ENCODE peak calls at places on chromosomes 5 and 9, in ten cellular contexts. H is transverse colon; S is CD8-positive, alpha-beta T cell; R is SJSA1; U is fibroblast of lung; K is AG04450; M is effector memory CD4-positive, alpha-beta T cell; B is A549; N is mammary epithelial cell; O is HCT116. E is an unnamed sample.

GRCh38 chr9:21381752-21382339 is 3.4 kb downstream of the IFNA2 start:
- DNase-seq in H (no peak), S (no peak), R (no peak), U (no peak), K (no peak), M (no peak), B (peak; percentile 46), N (no peak), O (no peak), E (no peak)

GRCh38 chr9:127763918-127764384 is 14.5 kb downstream of the SH2D3C start:
- DNase-seq in H (peak; percentile 66), S (no peak), R (no peak), U (no peak), K (no peak), M (no peak), B (peak; percentile 58), N (no peak), O (no peak), E (peak; percentile 79)

GRCh38 chr5:54944364-54944763 is 41.0 kb downstream of the ESM1 start:
- DNase-seq in H (no peak), S (no peak), R (peak; percentile 25), U (peak; percentile 68), K (peak; percentile 20), M (no peak), B (peak; percentile 19), N (peak; percentile 17), O (peak; percentile 12), E (no peak)

GRCh38 chr9:80157561-80157983 is 585.8 kb downstream of the TLE4 start:
- DNase-seq in H (no peak), S (no peak), R (peak; percentile 48), U (peak; percentile 79), K (no peak), M (no peak), B (no peak), N (no peak), O (no peak), E (no peak)

GRCh38 chr5:94375801-94376200 is 242.6 kb downstream of the KIAA0825 start:
- DNase-seq in H (no peak), S (no peak), R (no peak), U (no peak), K (no peak), M (no peak), B (no peak), N (no peak), O (no peak), E (no peak)

GRCh38 chr5:5018560-5018935 is 121.6 kb upstream of the ADAMTS16 start:
- DNase-seq in H (no peak), S (no peak), R (no peak), U (no peak), K (no peak), M (no peak), B (no peak), N (no peak), O (no peak), E (no peak)

GRCh38 chr5:16690243-16690839 is 73.5 kb upstream of the RETREG1 start:
- DNase-seq in H (no peak), S (no peak), R (peak; percentile 57), U (peak; percentile 64), K (no peak), M (no peak), B (peak; percentile 54), N (peak; percentile 26), O (peak; percentile 19), E (no peak)

GRCh38 chr9:136342191-136343120 is 15.1 kb downstream of the GPSM1 start:
- DNase-seq in H (peak; percentile 87), S (peak; percentile 21), R (no peak), U (peak; percentile 84), K (peak; percentile 57), M (peak; percentile 39), B (peak; percentile 68), N (peak; percentile 39), O (no peak), E (peak; percentile 92)

GRCh38 chr5:28391277-28391676 is 1352.9 kb upstream of the CDH9 start:
- DNase-seq in H (no peak), S (no peak), R (no peak), U (no peak), K (no peak), M (no peak), B (no peak), N (no peak), O (no peak), E (no peak)

GRCh38 chr5:25393321-25393720 is 748.5 kb upstream of the CDH10 start:
- DNase-seq in H (no peak), S (no peak), R (no peak), U (no peak), K (no peak), M (no peak), B (no peak), N (no peak), O (no peak), E (no peak)

GRCh38 chr5:141517902-141518610 is 29.2 kb downstream of the PCDHGC5 start:
- DNase-seq in H (no peak), S (no peak), R (no peak), U (peak; percentile 95), K (peak; percentile 69), M (no peak), B (no peak), N (no peak), O (no peak), E (no peak)

GRCh38 chr5:141515141-141515540 is 26.3 kb downstream of the PCDHGC5 start:
- DNase-seq in H (no peak), S (no peak), R (peak; percentile 34), U (no peak), K (no peak), M (no peak), B (no peak), N (no peak), O (no peak), E (no peak)

GRCh38 chr5:141515946-141516647 is 27.2 kb downstream of the PCDHGC5 start:
- DNase-seq in H (no peak), S (no peak), R (peak; percentile 37), U (no peak), K (no peak), M (no peak), B (no peak), N (no peak), O (no peak), E (no peak)

GRCh38 chr5:141517321-141517720 is 28.4 kb downstream of the PCDHGC5 start:
- DNase-seq in H (no peak), S (no peak), R (no peak), U (no peak), K (no peak), M (no peak), B (no peak), N (no peak), O (no peak), E (no peak)

DNA sequence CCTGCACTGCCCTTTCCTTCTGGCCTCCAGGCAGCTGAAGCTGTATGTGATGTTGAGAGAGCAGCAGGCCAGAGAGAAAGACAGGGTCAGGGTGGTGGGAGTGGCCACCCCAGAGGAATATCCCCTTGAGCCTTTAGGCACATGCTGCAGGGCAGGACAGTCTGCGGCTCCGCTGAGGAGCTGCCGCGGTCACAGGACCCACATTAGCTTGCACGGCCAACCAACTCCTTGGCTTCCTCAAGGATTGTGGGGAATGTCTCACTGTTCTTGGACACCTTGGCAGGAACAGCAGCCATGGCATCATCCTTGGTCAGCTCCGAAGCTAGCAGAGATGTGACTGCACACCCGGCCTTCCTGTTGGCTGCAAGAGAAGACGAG is 27.8 kb downstream of the PCDHGC5 start:
- DNase-seq in H (no peak), S (no peak), R (no peak), U (no peak), K (no peak), M (no peak), B (no peak), N (no peak), O (no peak), E (no peak)
- H3K27ac ChIP-seq in H (no peak overlapping the region), S (no peak overlapping the region), R (no peak overlapping the region), U (peak overlapping the region; percentile 70), K (peak overlapping the region; percentile 61), M (no peak overlapping the region), B (no peak overlapping the region), N (no peak overlapping the region), O (no peak overlapping the region), E (peak overlapping the region; percentile 76)

GRCh38 chr5:50711280-50711679 is 44.8 kb downstream of the PARP8 start:
- DNase-seq in H (peak; percentile 53), S (peak; percentile 17), R (no peak), U (peak; percentile 47), K (no peak), M (peak; percentile 44), B (no peak), N (no peak), O (no peak), E (no peak)
- H3K4me3 ChIP-seq in H (no peak overlapping the region), S (peak overlapping the region; percentile 25), R (no peak overlapping the region), U (no peak overlapping the region), K (no peak overlapping the region), M (peak overlapping the region; percentile 16), B (no peak overlapping the region), N (no peak overlapping the region), O (no peak overlapping the region), E (peak overlapping the region; percentile 12)

DNA sequence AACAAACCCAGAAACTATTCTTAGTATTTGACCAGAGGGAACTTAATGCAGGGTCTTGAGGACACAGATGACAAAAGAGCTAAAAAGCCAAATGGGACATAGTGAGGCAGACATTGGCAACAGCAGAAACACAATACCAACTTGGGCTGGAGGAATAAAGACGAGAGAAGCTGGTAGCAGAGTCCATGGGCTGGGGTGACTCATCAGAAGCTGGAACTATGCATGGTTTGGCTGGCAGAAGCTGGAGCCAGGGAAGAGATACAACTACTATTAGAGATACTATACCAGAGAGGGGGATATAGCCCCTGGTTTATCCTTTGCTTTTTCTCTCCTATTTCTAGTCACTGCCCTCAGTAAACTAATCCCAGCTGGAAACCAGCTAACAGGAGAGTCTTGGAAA is 29.2 kb upstream of the DPYSL3 start:
- DNase-seq in H (no peak), S (no peak), R (peak; percentile 46), U (peak; percentile 31), K (no peak), M (no peak), B (no peak), N (peak; percentile 42), O (no peak), E (no peak)
- H3K9me3 ChIP-seq in H (no peaks in the 10 kb centered on the region), S (no peaks in the 10 kb centered on the region), R (no peaks in the 10 kb centered on the region), U (no peaks in the 10 kb centered on the region), K (no peaks in the 10 kb centered on the region), M (no peaks in the 10 kb centered on the region), B (no peaks in the 10 kb centered on the region), N (no peaks in the 10 kb centered on the region), O (no peaks in the 10 kb centered on the region), E (no peaks in the 10 kb centered on the region)

DNA sequence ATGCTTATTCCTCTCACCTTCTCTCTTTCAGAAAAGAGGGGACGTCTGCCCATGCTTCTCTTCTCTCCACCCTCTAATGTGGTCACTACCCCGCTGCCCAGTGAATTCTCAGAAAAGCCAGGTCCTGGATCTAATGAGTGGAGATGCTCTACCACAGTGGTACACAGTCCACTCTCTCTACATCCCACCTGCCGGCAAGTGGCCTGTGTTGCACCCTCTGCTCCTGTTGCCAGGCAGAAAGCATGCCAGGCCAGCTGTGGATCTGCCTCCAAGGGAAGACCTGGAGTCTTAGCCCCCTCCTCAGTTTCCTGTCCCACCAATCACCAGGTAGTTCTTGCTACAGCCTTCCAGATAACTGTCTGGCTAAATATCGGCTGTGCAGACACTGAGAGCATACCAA is 71.2 kb upstream of the SPDL1 start:
- DNase-seq in H (no peak), S (no peak), R (no peak), U (no peak), K (no peak), M (no peak), B (no peak), N (no peak), O (no peak), E (no peak)
- H3K27ac ChIP-seq in H (no peak overlapping the region), S (no peak overlapping the region), R (no peak overlapping the region), U (no peak overlapping the region), K (no peak overlapping the region), M (no peak overlapping the region), B (no peak overlapping the region), N (no peak overlapping the region), O (no peak overlapping the region), E (no peak overlapping the region)